ENCODE peak calls at places on chromosomes 12 and 14, in four cellular contexts. One of them, this sample, is unnamed.

GRCh38 chr14:66039495-66039894 is 446.7 kb upstream of the CCDC196 start:
- DNase-seq in lung microvascular endothelial cell: no peak
- DNase-seq in Ammon's horn: no peak
- DNase-seq in EL: no peak
- DNase-seq in this sample: no peak

GRCh38 chr12:52446346-52447045 is 5.5 kb downstream of the KRT6B start:
- DNase-seq in Ammon's horn: no peak
- DNase-seq in EL: no peak
- DNase-seq in lung microvascular endothelial cell: no peak
- DNase-seq in this sample: no peak

GRCh38 chr12:106223485-106224391 is 24.1 kb downstream of the CKAP4 start:
- DNase-seq in lung microvascular endothelial cell: peak; percentile 74
- DNase-seq in EL: peak; percentile 64
- DNase-seq in Ammon's horn: peak; percentile 76
- DNase-seq in this sample: peak; percentile 71

GRCh38 chr14:21219120-21219519 is 50.1 kb downstream of the HNRNPC start:
- DNase-seq in Ammon's horn: no peak
- DNase-seq in EL: no peak
- DNase-seq in lung microvascular endothelial cell: no peak
- DNase-seq in this sample: no peak

GRCh38 chr12:26135571-26135970 is 10.7 kb upstream of the BHLHE41 start:
- DNase-seq in lung microvascular endothelial cell: no peak
- DNase-seq in EL: no peak
- DNase-seq in Ammon's horn: no peak
- DNase-seq in this sample: no peak

GRCh38 chr14:74478996-74479635 is 14.0 kb downstream of the NPC2 start:
- DNase-seq in lung microvascular endothelial cell: peak; percentile 67
- DNase-seq in EL: peak; percentile 38
- DNase-seq in Ammon's horn: peak; percentile 51
- DNase-seq in this sample: peak; percentile 49

GRCh38 chr14:94515426-94515825 is 6.2 kb upstream of the SERPINA12 start:
- DNase-seq in Ammon's horn: no peak
- DNase-seq in lung microvascular endothelial cell: no peak
- DNase-seq in EL: no peak
- DNase-seq in this sample: no peak

GRCh38 chr12:31006416-31007152 is 67.1 kb upstream of the DDX11 start:
- DNase-seq in lung microvascular endothelial cell: no peak
- DNase-seq in EL: no peak
- DNase-seq in Ammon's horn: no peak
- DNase-seq in this sample: no peak

GRCh38 chr14:76597387-76597786 is 163.9 kb upstream of the VASH1 start:
- DNase-seq in lung microvascular endothelial cell: no peak
- DNase-seq in Ammon's horn: no peak
- DNase-seq in EL: no peak
- DNase-seq in this sample: no peak

GRCh38 chr14:36505193-36505815 is 14.7 kb downstream of the NKX2-1 start:
- DNase-seq in Ammon's horn: no peak
- DNase-seq in EL: no peak
- DNase-seq in lung microvascular endothelial cell: no peak
- DNase-seq in this sample: no peak

GRCh38 chr12:43407816-43408645 is 144.0 kb downstream of the ADAMTS20 start:
- DNase-seq in Ammon's horn: no peak
- DNase-seq in lung microvascular endothelial cell: no peak
- DNase-seq in EL: no peak
- DNase-seq in this sample: no peak

GRCh38 chr12:82740129-82741000 is 53.7 kb downstream of the TMTC2 start:
- DNase-seq in lung microvascular endothelial cell: peak; percentile 21
- DNase-seq in EL: peak; percentile 41
- DNase-seq in Ammon's horn: no peak
- DNase-seq in this sample: no peak

GRCh38 chr12:20601668-20602280 is 93.4 kb upstream of the SLCO1C1 start:
- DNase-seq in Ammon's horn: peak; percentile 51
- DNase-seq in EL: peak; percentile 47
- DNase-seq in lung microvascular endothelial cell: peak; percentile 55
- DNase-seq in this sample: no peak

GRCh38 chr14:86654558-86655184 is 1124.7 kb downstream of the FLRT2 start:
- DNase-seq in Ammon's horn: no peak
- DNase-seq in EL: peak; percentile 45
- DNase-seq in lung microvascular endothelial cell: peak; percentile 10
- DNase-seq in this sample: peak; percentile 78

GRCh38 chr12:79935624-79936040 is 735 bp upstream of the PPP1R12A start:
- DNase-seq in lung microvascular endothelial cell: no peak
- DNase-seq in Ammon's horn: peak; percentile 35
- DNase-seq in EL: no peak
- DNase-seq in this sample: peak; percentile 12

GRCh38 chr14:24837280-24838046 is 203.5 kb upstream of the GZMB start:
- DNase-seq in EL: peak; percentile 67
- DNase-seq in lung microvascular endothelial cell: no peak
- DNase-seq in Ammon's horn: no peak
- DNase-seq in this sample: no peak

GRCh38 chr12:28941248-28941647 is 207.8 kb upstream of the FAR2 start:
- DNase-seq in lung microvascular endothelial cell: no peak
- DNase-seq in EL: peak; percentile 15
- DNase-seq in Ammon's horn: no peak
- DNase-seq in this sample: no peak

GRCh38 chr14:68039593-68039992 is 220.0 kb downstream of the RAD51B start:
- DNase-seq in lung microvascular endothelial cell: peak; percentile 62
- DNase-seq in Ammon's horn: no peak
- DNase-seq in EL: peak; percentile 16
- DNase-seq in this sample: no peak

GRCh38 chr12:101854747-101855146 is 22.6 kb upstream of the DRAM1 start:
- DNase-seq in lung microvascular endothelial cell: no peak
- DNase-seq in Ammon's horn: no peak
- DNase-seq in EL: no peak
- DNase-seq in this sample: no peak

GRCh38 chr12:19620222-19620621 is 180.9 kb downstream of the AEBP2 start:
- DNase-seq in Ammon's horn: no peak
- DNase-seq in EL: no peak
- DNase-seq in lung microvascular endothelial cell: peak; percentile 92
- DNase-seq in this sample: no peak

GRCh38 chr14:66916421-66916820 is 272.8 kb upstream of the GARIN2 start:
- DNase-seq in EL: no peak
- DNase-seq in lung microvascular endothelial cell: no peak
- DNase-seq in Ammon's horn: no peak
- DNase-seq in this sample: no peak

GRCh38 chr12:121167232-121167820 is 34.6 kb downstream of the P2RX7 start:
- DNase-seq in lung microvascular endothelial cell: no peak
- DNase-seq in Ammon's horn: no peak
- DNase-seq in EL: no peak
- DNase-seq in this sample: no peak

GRCh38 chr12:68067762-68068376 is 78.6 kb downstream of the IFNG-AS1 start:
- DNase-seq in EL: peak; percentile 8
- DNase-seq in Ammon's horn: no peak
- DNase-seq in lung microvascular endothelial cell: peak; percentile 5
- DNase-seq in this sample: no peak

GRCh38 chr14:33404054-33404453 is 465.4 kb downstream of the NPAS3 start:
- DNase-seq in Ammon's horn: no peak
- DNase-seq in EL: peak; percentile 77
- DNase-seq in lung microvascular endothelial cell: peak; percentile 4
- DNase-seq in this sample: no peak

GRCh38 chr12:47361389-47362031 is 281.8 kb upstream of the AMIGO2 start:
- DNase-seq in Ammon's horn: peak; percentile 18
- DNase-seq in EL: peak; percentile 7
- DNase-seq in lung microvascular endothelial cell: peak; percentile 40
- DNase-seq in this sample: no peak

GRCh38 chr12:84463756-84464495 is 448.7 kb downstream of the SLC6A15 start:
- DNase-seq in EL: no peak
- DNase-seq in Ammon's horn: no peak
- DNase-seq in lung microvascular endothelial cell: no peak
- DNase-seq in this sample: no peak

GRCh38 chr12:105256011-105256410 is 20.0 kb upstream of the APPL2 start:
- DNase-seq in Ammon's horn: no peak
- DNase-seq in lung microvascular endothelial cell: no peak
- DNase-seq in EL: peak; percentile 42
- DNase-seq in this sample: no peak

GRCh38 chr12:80946591-80946990 is 8.9 kb upstream of the LIN7A start:
- DNase-seq in lung microvascular endothelial cell: no peak
- DNase-seq in EL: no peak
- DNase-seq in Ammon's horn: no peak
- DNase-seq in this sample: no peak

GRCh38 chr14:91511014-91511466 is 930 bp upstream of the PPP4R3A start:
- DNase-seq in lung microvascular endothelial cell: no peak
- DNase-seq in EL: no peak
- DNase-seq in Ammon's horn: peak; percentile 7
- DNase-seq in this sample: no peak

GRCh38 chr12:64672925-64673409 is 62.7 kb downstream of the RASSF3 start:
- DNase-seq in Ammon's horn: no peak
- DNase-seq in EL: peak; percentile 60
- DNase-seq in lung microvascular endothelial cell: peak; percentile 76
- DNase-seq in this sample: no peak

GRCh38 chr12:25615119-25615518 is 62.0 kb upstream of the LMNTD1 start:
- DNase-seq in EL: peak; percentile 84
- DNase-seq in lung microvascular endothelial cell: peak; percentile 69
- DNase-seq in Ammon's horn: no peak
- DNase-seq in this sample: no peak

GRCh38 chr14:92496458-92496857 is 17.1 kb upstream of the RIN3 start:
- DNase-seq in EL: no peak
- DNase-seq in Ammon's horn: no peak
- DNase-seq in lung microvascular endothelial cell: peak; percentile 29
- DNase-seq in this sample: no peak

GRCh38 chr14:64294672-64295413 is 672 bp upstream of the ESR2 start:
- DNase-seq in EL: peak; percentile 60
- DNase-seq in Ammon's horn: peak; percentile 32
- DNase-seq in lung microvascular endothelial cell: peak; percentile 78
- DNase-seq in this sample: peak; percentile 88

GRCh38 chr12:18008642-18009041 is 81.4 kb downstream of the RERGL start:
- DNase-seq in Ammon's horn: no peak
- DNase-seq in EL: no peak
- DNase-seq in lung microvascular endothelial cell: no peak
- DNase-seq in this sample: no peak

GRCh38 chr14:36271939-36272907 is 48.2 kb downstream of the MBIP start:
- DNase-seq in Ammon's horn: peak; percentile 51
- DNase-seq in EL: peak; percentile 1
- DNase-seq in lung microvascular endothelial cell: peak; percentile 7
- DNase-seq in this sample: no peak

This sample was measured in WERI-Rb-1.